ENCODE peak calls at places on chromosomes 16 and 17, in six cellular contexts. O, P, M, R, Y and H are unnamed samples.

GRCh38 chr17:40122466-40122943 is 734 bp downstream of the MSL1 start:
- DNase-seq in O (peak), P (peak), M (peak), R (peak), Y (peak), H (peak)

GRCh38 chr17:44402564-44403172 is 13.2 kb upstream of the ITGA2B start:
- DNase-seq in O (no peak), P (no peak), M (no peak), R (no peak), Y (no peak), H (no peak)

GRCh38 chr16:84885024-84885910 is 65.5 kb downstream of the CRISPLD2 start:
- DNase-seq in O (peak), P (no peak), M (no peak), R (no peak), Y (no peak), H (no peak)

GRCh38 chr17:64130559-64131001 is 636 bp upstream of the ERN1 start:
- DNase-seq in O (peak), P (no peak), M (peak), R (no peak), Y (no peak), H (peak)

GRCh38 chr17:82723169-82723807 is 6.8 kb downstream of the FN3KRP start:
- DNase-seq in O (no peak), P (no peak), M (no peak), R (no peak), Y (no peak), H (no peak)

GRCh38 chr17:82737981-82738877 is 2.8 kb downstream of the FN3K start:
- DNase-seq in O (peak), P (no peak), M (no peak), R (no peak), Y (no peak), H (no peak)

GRCh38 chr16:3118204-3118790 is 5.9 kb downstream of the ZNF205 start:
- DNase-seq in O (no peak), P (no peak), M (no peak), R (no peak), Y (no peak), H (no peak)

GRCh38 chr16:30767767-30768465 is 5.8 kb downstream of the RNF40 start:
- DNase-seq in O (no peak), P (no peak), M (peak), R (peak), Y (no peak), H (no peak)

GRCh38 chr16:88619859-88620655 is 18.3 kb upstream of the IL17C start:
- DNase-seq in O (peak), P (no peak), M (no peak), R (no peak), Y (no peak), H (no peak)

GRCh38 chr16:50067290-50067853 is 1.6 kb downstream of the HEATR3 start:
- DNase-seq in O (peak), P (peak), M (peak), R (no peak), Y (peak), H (peak)

GRCh38 chr17:48068491-48068961 is 20.4 kb downstream of the NFE2L1 start:
- DNase-seq in O (no peak), P (peak), M (peak), R (no peak), Y (peak), H (no peak)

GRCh38 chr17:82228842-82229685 is at the start of gene SLC16A3:
- DNase-seq in O (peak), P (no peak), M (peak), R (peak), Y (peak), H (peak)

GRCh38 chr16:57892041-57892440 is 78.9 kb downstream of the CNGB1 start:
- DNase-seq in O (no peak), P (no peak), M (no peak), R (no peak), Y (no peak), H (no peak)

GRCh38 chr17:16463341-16464000 is 28.5 kb downstream of the LRRC75A start:
- DNase-seq in O (peak), P (peak), M (no peak), R (peak), Y (peak), H (no peak)

GRCh38 chr16:66087308-66087707 is 279.2 kb upstream of the CDH5 start:
- DNase-seq in O (no peak), P (no peak), M (no peak), R (no peak), Y (no peak), H (no peak)

GRCh38 chr16:16982614-16983013 is 488.1 kb downstream of the XYLT1 start:
- DNase-seq in O (no peak), P (no peak), M (peak), R (no peak), Y (peak), H (no peak)

GRCh38 chr17:42818379-42818778 is 5.7 kb downstream of the BECN1 start:
- DNase-seq in O (peak), P (no peak), M (no peak), R (no peak), Y (no peak), H (no peak)

GRCh38 chr16:82510041-82510440 is 116.7 kb upstream of the CDH13 start:
- DNase-seq in O (no peak), P (no peak), M (no peak), R (no peak), Y (no peak), H (no peak)

GRCh38 chr17:67639997-67640396 is 77.7 kb upstream of the NOL11 start:
- DNase-seq in O (peak), P (peak), M (no peak), R (no peak), Y (no peak), H (no peak)

GRCh38 chr16:56634715-56635440 is 2.4 kb downstream of the MT1M start:
- DNase-seq in O (no peak), P (no peak), M (no peak), R (no peak), Y (no peak), H (no peak)

GRCh38 chr17:57954421-57955182 is 610 bp downstream of the CUEDC1 start:
- DNase-seq in O (peak), P (peak), M (no peak), R (peak), Y (peak), H (no peak)

GRCh38 chr17:70780031-70780430 is 610.7 kb downstream of the KCNJ2 start:
- DNase-seq in O (peak), P (no peak), M (no peak), R (no peak), Y (no peak), H (no peak)

GRCh38 chr16:67951485-67951884 is 7.6 kb upstream of the LCAT start:
- DNase-seq in O (no peak), P (no peak), M (no peak), R (no peak), Y (no peak), H (no peak)

GRCh38 chr17:80414508-80414802 is 512 bp upstream of the ENDOV start:
- DNase-seq in O (no peak), P (no peak), M (peak), R (peak), Y (peak), H (no peak)

GRCh38 chr17:42754782-42755181 is 6.2 kb upstream of the RAMP2 start:
- DNase-seq in O (peak), P (no peak), M (no peak), R (peak), Y (no peak), H (no peak)

GRCh38 chr17:16878547-16879100 is 93.3 kb downstream of the TNFRSF13B start:
- DNase-seq in O (no peak), P (no peak), M (no peak), R (no peak), Y (no peak), H (no peak)

GRCh38 chr16:87447323-87447722 is 45.5 kb downstream of the ZCCHC14 start:
- DNase-seq in O (no peak), P (no peak), M (no peak), R (no peak), Y (no peak), H (no peak)

GRCh38 chr16:48536600-48537200 is 73.3 kb downstream of the N4BP1 start:
- DNase-seq in O (peak), P (no peak), M (no peak), R (no peak), Y (no peak), H (peak)

GRCh38 chr16:50260206-50261159 is 5.9 kb upstream of the ADCY7 start:
- DNase-seq in O (no peak), P (no peak), M (no peak), R (peak), Y (no peak), H (no peak)

GRCh38 chr16:67009158-67009557 is 19.8 kb upstream of the CBFB start:
- DNase-seq in O (no peak), P (no peak), M (no peak), R (no peak), Y (no peak), H (no peak)

GRCh38 chr17:300881-301280 is 51.7 kb downstream of the RPH3AL start:
- DNase-seq in O (no peak), P (no peak), M (no peak), R (no peak), Y (no peak), H (no peak)

DNA sequence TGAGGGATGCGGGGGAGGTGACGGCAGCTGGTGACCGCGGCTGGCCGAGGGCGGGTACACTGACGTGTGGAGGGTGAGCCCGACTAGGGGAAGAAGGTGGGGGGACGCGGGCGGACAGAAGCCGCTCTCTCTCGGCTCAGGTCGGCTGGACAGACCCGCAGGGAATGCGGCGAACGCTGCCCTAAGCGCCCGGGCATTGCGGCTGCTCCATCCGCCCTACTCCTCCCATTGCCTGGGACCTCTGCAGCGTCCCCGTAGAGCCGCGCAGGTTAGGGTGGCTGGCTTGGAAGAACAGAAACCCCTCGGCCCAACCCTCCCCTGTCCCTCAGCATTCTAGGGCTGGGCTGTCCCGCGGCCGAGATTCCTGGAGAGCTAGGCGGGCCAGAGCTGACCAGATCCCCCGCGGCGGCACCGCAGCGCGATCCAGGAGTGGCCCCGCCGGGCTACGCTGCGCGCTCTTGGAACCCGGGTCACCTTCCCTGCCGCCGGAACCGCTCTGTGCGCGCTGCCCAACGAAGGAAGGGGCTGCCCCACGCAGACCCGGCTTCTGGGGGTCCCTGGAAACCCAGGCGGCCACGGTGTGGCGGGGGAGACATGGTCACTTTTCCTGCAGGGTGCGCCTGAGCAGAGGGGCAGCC is 3.0 kb downstream of the DLX4 start:
- DNase-seq in O (peak), P (peak), M (no peak), R (no peak), Y (no peak), H (no peak)
- TF ChIP-seq CTCF in O (no peak), P (no peak), M (no peak), R (no peak), Y (no peak), H (no peak)

DNA sequence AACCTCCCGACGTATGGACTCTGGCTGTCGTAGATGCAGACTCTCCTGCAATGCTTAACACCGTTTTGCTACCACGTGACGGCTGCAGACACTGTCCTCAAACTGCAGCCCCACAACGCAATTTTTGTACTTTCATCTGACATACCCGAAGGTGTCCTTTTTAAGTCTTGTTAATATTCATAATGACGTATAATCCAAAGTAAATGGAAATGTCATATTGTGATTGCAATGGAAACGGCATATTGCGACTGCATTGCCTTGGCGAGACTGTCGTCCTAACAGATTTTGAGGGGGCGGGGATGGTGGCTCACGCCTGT is 79.3 kb upstream of the TBC1D3K start:
- DNase-seq in O (no peak), P (no peak), M (no peak), R (no peak), Y (no peak), H (no peak)
- TF ChIP-seq CTCF in O (no peak), P (peak), M (no peak), R (no peak), Y (no peak), H (no peak)

DNA sequence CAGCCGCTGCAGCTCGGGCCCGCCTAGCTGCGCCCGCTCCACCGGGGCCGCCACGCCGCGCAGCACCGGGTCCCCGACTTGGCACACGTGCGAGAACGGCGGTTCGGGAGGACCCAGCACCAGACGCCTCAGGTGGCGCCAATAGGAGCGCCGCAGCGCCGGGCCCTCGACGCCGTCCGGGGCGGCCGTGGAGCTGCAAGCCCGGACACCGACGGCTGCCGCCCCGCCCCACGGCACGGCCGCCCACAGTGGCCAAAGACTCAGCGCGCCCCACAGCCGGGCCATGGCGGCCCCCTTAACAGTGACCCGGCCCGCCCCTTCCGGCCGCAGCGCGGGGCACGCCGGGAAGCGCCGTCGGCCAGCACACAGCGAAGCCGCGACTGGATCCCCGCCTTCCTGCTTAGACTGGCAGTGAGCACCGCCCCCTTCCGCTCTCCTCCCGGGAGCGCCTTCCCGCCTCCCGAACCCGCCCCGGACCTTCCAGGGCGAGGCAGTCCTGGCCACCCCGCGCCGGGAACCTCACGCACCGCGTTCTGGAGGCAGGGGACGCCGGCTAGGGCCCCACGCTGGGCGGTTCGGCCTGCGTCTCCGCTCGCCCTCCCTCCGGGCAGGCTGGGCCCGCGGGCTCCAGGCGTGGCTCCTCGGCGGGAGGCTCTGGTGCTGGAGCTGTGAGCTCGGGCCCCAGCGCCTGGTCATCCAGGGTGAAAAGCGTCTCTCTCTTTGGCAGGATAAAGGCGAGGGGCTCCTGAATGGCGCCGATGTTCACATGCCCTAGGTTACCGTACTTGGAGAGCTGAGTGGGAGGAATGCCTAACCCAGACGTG is at the start of gene PDF:
- DNase-seq in O (peak), P (peak), M (peak), R (peak), Y (peak), H (peak)
- TF ChIP-seq CTCF in O (no peak), P (no peak), M (no peak), R (peak), Y (no peak), H (no peak)

GRCh38 chr16:73177896-73178295 is 130.0 kb upstream of the ZFHX3 start:
- DNase-seq in O (no peak), P (no peak), M (no peak), R (no peak), Y (no peak), H (no peak)

GRCh38 chr16:73179671-73180370 is 131.9 kb upstream of the ZFHX3 start:
- DNase-seq in O (no peak), P (no peak), M (no peak), R (no peak), Y (no peak), H (no peak)

GRCh38 chr16:73173396-73173795 is 125.5 kb upstream of the ZFHX3 start:
- DNase-seq in O (no peak), P (no peak), M (no peak), R (no peak), Y (no peak), H (no peak)

GRCh38 chr16:73172621-73173312 is 124.8 kb upstream of the ZFHX3 start:
- DNase-seq in O (peak), P (no peak), M (no peak), R (peak), Y (no peak), H (no peak)

GRCh38 chr16:73176577-73177013 is 128.7 kb upstream of the ZFHX3 start:
- DNase-seq in O (peak), P (no peak), M (no peak), R (no peak), Y (peak), H (no peak)
- TF ChIP-seq CTCF in O (peak), P (no peak), M (no peak), R (peak), Y (peak), H (no peak)